ENCODE peak calls at places on chromosome 2, in four cellular contexts. One of them, this sample, is unnamed.
A peak's percentile ranks its signal among the peaks of the same experiment; 100 is the strongest.

GRCh38 chr2:44929680-44930273 is 11.7 kb upstream of the SIX3 start:
- DNase-seq in K562: no peak
- DNase-seq in AG04449: no peak
- DNase-seq in fibroblast of mammary gland: no peak
- DNase-seq in this sample: no peak

GRCh38 chr2:85255813-85256581 is 71.8 kb downstream of the TGOLN2 start:
- DNase-seq in K562: no peak
- DNase-seq in AG04449: no peak
- DNase-seq in fibroblast of mammary gland: no peak
- DNase-seq in this sample: peak; percentile 54

GRCh38 chr2:73976803-73977202 is 7.9 kb upstream of the TET3 start:
- DNase-seq in K562: no peak
- DNase-seq in AG04449: no peak
- DNase-seq in fibroblast of mammary gland: no peak
- DNase-seq in this sample: no peak

GRCh38 chr2:152115952-152116351 is 17.1 kb upstream of the CACNB4 start:
- DNase-seq in K562: no peak
- DNase-seq in AG04449: no peak
- DNase-seq in fibroblast of mammary gland: peak; percentile 7
- DNase-seq in this sample: no peak

GRCh38 chr2:192783643-192784042 is 588.9 kb upstream of the TMEFF2 start:
- DNase-seq in K562: no peak
- DNase-seq in AG04449: no peak
- DNase-seq in fibroblast of mammary gland: no peak
- DNase-seq in this sample: no peak

GRCh38 chr2:54945401-54946219 is 104.6 kb downstream of the RTN4 start:
- DNase-seq in K562: no peak
- DNase-seq in AG04449: peak; percentile 23
- DNase-seq in fibroblast of mammary gland: peak; percentile 89
- DNase-seq in this sample: no peak

GRCh38 chr2:66578067-66578852 is 143.3 kb downstream of the MEIS1 start:
- DNase-seq in K562: no peak
- DNase-seq in AG04449: no peak
- DNase-seq in fibroblast of mammary gland: peak; percentile 41
- DNase-seq in this sample: no peak

GRCh38 chr2:23530121-23530908 is 145.3 kb downstream of the KLHL29 start:
- DNase-seq in K562: no peak
- DNase-seq in AG04449: no peak
- DNase-seq in fibroblast of mammary gland: no peak
- DNase-seq in this sample: no peak

GRCh38 chr2:51510298-51510697 is 478.4 kb upstream of the NRXN1 start:
- DNase-seq in K562: no peak
- DNase-seq in AG04449: no peak
- DNase-seq in fibroblast of mammary gland: no peak
- DNase-seq in this sample: no peak

GRCh38 chr2:198374375-198375072 is 570.1 kb downstream of the PLCL1 start:
- DNase-seq in K562: peak; percentile 42
- DNase-seq in AG04449: peak; percentile 49
- DNase-seq in fibroblast of mammary gland: peak; percentile 74
- DNase-seq in this sample: peak; percentile 50

GRCh38 chr2:198371902-198372611 is 567.7 kb downstream of the PLCL1 start:
- DNase-seq in K562: no peak
- DNase-seq in AG04449: peak; percentile 26
- DNase-seq in fibroblast of mammary gland: peak; percentile 68
- DNase-seq in this sample: no peak

GRCh38 chr2:198376677-198377076 is 572.3 kb downstream of the PLCL1 start:
- DNase-seq in K562: no peak
- DNase-seq in AG04449: no peak
- DNase-seq in fibroblast of mammary gland: peak; percentile 28
- DNase-seq in this sample: no peak

GRCh38 chr2:198371329-198371728 is 566.9 kb downstream of the PLCL1 start:
- DNase-seq in K562: no peak
- DNase-seq in AG04449: no peak
- DNase-seq in fibroblast of mammary gland: no peak
- DNase-seq in this sample: no peak

GRCh38 chr2:198375073-198375430 is 570.7 kb downstream of the PLCL1 start:
- DNase-seq in K562: no peak
- DNase-seq in AG04449: no peak
- DNase-seq in fibroblast of mammary gland: no peak
- DNase-seq in this sample: no peak
- H3K4me3 ChIP-seq in K562: no peak overlapping the region
- H3K4me3 ChIP-seq in AG04449: no peak overlapping the region
- H3K4me3 ChIP-seq in fibroblast of mammary gland: no peak overlapping the region
- H3K4me3 ChIP-seq in this sample: no peak overlapping the region

GRCh38 chr2:238290715-238291549 is 2.5 kb upstream of the PER2 start:
- DNase-seq in K562: no peak
- DNase-seq in AG04449: no peak
- DNase-seq in fibroblast of mammary gland: no peak
- DNase-seq in this sample: no peak
- TF ChIP-seq CTCF in K562: no peak
- TF ChIP-seq CTCF in AG04449: no peak
- TF ChIP-seq CTCF in fibroblast of mammary gland: no peak
- TF ChIP-seq CTCF in this sample: no peak

GRCh38 chr2:164388511-164388910 is 232.8 kb downstream of the GRB14 start:
- DNase-seq in K562: no peak
- DNase-seq in AG04449: peak; percentile 58
- DNase-seq in fibroblast of mammary gland: peak; percentile 15
- DNase-seq in this sample: peak; percentile 57
- H3K4me3 ChIP-seq in K562: no peak overlapping the region
- H3K4me3 ChIP-seq in AG04449: no peak overlapping the region
- H3K4me3 ChIP-seq in fibroblast of mammary gland: no peak overlapping the region
- H3K4me3 ChIP-seq in this sample: no peak overlapping the region

DNA sequence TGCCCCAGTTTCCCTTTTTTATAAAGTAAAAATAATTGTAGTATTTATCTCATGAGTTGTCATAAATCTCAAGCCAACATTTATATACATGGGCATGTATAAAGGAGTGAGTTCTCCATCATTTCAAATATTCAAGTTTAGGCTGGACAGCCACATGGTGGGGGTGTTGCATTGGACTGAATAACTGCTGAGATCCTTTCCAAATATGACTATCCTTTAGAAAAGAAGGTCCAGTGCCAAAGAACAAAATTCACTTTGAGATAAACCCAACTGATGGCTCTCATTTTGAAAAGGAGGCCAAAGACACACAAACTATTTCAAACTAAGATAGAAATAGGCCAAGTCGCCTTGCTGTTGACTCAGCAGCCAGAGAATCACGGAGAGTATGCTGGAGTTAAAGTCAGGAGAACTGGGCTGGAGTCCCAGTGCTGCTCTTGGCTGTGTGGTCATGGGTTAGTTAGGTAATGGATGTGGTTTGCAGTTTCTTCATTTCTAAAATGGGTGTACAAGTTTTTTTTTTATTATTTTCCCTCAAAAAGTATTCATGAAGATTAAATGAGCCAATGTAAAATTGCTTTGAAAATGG is 204.4 kb upstream of the LRATD1 start:
- DNase-seq in K562: no peak
- DNase-seq in AG04449: peak; percentile 10
- DNase-seq in fibroblast of mammary gland: peak; percentile 86
- DNase-seq in this sample: peak; percentile 43
- TF ChIP-seq CTCF in K562: no peak
- TF ChIP-seq CTCF in AG04449: peak; percentile 16
- TF ChIP-seq CTCF in fibroblast of mammary gland: peak; percentile 37
- TF ChIP-seq CTCF in this sample: peak; percentile 47

GRCh38 chr2:213161759-213162514 is 10.5 kb upstream of the IKZF2 start:
- DNase-seq in K562: no peak
- DNase-seq in AG04449: no peak
- DNase-seq in fibroblast of mammary gland: peak; percentile 73
- DNase-seq in this sample: no peak
- H3K4me3 ChIP-seq in K562: no peak overlapping the region
- H3K4me3 ChIP-seq in AG04449: no peak overlapping the region
- H3K4me3 ChIP-seq in fibroblast of mammary gland: no peak overlapping the region
- H3K4me3 ChIP-seq in this sample: peak overlapping the region; percentile 5

GRCh38 chr2:48109491-48110204 is 203.3 kb upstream of the FBXO11 start:
- DNase-seq in K562: no peak
- DNase-seq in AG04449: no peak
- DNase-seq in fibroblast of mammary gland: no peak
- DNase-seq in this sample: no peak

GRCh38 chr2:48105848-48106247 is 199.6 kb upstream of the FBXO11 start:
- DNase-seq in K562: no peak
- DNase-seq in AG04449: no peak
- DNase-seq in fibroblast of mammary gland: no peak
- DNase-seq in this sample: no peak

GRCh38 chr2:48104418-48104817 is 198.1 kb upstream of the FBXO11 start:
- DNase-seq in K562: no peak
- DNase-seq in AG04449: no peak
- DNase-seq in fibroblast of mammary gland: no peak
- DNase-seq in this sample: no peak

GRCh38 chr2:48108455-48108854 is 202.2 kb upstream of the FBXO11 start:
- DNase-seq in K562: no peak
- DNase-seq in AG04449: no peak
- DNase-seq in fibroblast of mammary gland: no peak
- DNase-seq in this sample: no peak

DNA sequence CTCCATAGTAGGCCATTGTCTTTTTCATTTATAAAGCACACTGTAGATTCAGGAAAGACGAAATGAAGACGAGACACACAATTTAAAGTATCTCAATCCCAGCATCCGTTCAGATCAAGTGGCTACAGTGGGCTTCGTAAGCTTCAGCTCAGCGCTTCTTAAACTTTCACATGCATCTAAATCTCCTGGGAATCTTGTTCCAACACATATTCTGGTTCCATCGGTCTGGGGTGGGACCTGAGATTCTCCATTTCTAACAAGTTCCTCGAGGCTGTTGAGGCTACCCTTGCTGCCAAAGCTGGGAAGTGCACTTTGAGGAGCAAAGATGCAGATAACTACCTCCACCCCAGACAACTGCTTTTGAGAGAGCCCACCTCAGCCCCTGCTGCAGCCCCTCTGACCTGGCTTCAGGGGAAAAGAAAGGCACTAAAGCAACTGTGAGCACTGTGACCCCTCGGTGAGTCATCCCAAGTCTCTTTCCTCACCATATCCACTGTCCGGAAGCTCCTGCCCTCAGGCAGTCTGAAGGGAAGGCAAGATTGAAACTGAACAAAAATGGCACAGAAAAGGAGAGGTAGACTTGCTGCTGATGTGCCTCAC is 201.1 kb upstream of the FBXO11 start:
- DNase-seq in K562: no peak
- DNase-seq in AG04449: no peak
- DNase-seq in fibroblast of mammary gland: peak; percentile 79
- DNase-seq in this sample: no peak
- TF ChIP-seq CTCF in K562: no peak
- TF ChIP-seq CTCF in AG04449: peak; percentile 16
- TF ChIP-seq CTCF in fibroblast of mammary gland: peak; percentile 5
- TF ChIP-seq CTCF in this sample: peak; percentile 42

DNA sequence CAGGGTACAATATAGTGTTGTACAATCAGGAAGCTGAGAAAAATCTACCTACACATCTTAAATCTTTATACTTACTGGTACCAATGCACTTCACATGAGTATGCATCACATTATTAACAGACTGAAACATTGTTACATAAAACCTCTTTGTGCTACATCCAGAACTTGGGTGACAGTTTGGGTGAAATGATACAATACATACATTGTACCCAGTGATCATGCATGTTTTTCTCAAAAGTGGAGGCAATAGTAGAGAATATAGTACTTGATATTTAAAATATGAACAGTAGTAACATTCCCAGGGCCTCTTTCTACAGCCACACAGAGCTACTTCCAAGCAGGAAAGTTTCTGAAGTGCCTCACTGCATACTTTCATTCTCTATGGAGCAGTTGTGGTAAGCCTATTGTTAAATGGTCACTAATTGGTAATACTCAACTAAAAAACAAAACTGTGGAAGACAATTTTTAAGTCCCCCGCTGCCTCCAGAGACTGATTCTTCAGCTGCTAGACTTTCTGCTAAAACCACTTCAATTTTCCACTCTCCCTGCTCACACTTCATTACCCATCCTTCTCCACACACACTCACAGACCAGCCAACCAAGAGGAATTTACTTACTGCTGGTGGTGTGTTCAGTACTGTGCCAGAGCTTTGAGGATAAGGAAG is 22.9 kb upstream of the GRB14 start:
- DNase-seq in K562: no peak
- DNase-seq in AG04449: no peak
- DNase-seq in fibroblast of mammary gland: no peak
- DNase-seq in this sample: no peak
- H3K4me3 ChIP-seq in K562: no peak overlapping the region
- H3K4me3 ChIP-seq in AG04449: no peak overlapping the region
- H3K4me3 ChIP-seq in fibroblast of mammary gland: no peak overlapping the region
- H3K4me3 ChIP-seq in this sample: no peak overlapping the region

GRCh38 chr2:120594856-120595685 is 140.6 kb upstream of the GLI2 start:
- DNase-seq in K562: peak; percentile 48
- DNase-seq in AG04449: no peak
- DNase-seq in fibroblast of mammary gland: peak; percentile 13
- DNase-seq in this sample: no peak

GRCh38 chr2:120596191-120596781 is 139.4 kb upstream of the GLI2 start:
- DNase-seq in K562: no peak
- DNase-seq in AG04449: no peak
- DNase-seq in fibroblast of mammary gland: no peak
- DNase-seq in this sample: no peak

GRCh38 chr2:120595739-120596138 is 139.9 kb upstream of the GLI2 start:
- DNase-seq in K562: no peak
- DNase-seq in AG04449: no peak
- DNase-seq in fibroblast of mammary gland: no peak
- DNase-seq in this sample: no peak

GRCh38 chr2:120592084-120592483 is 143.6 kb upstream of the GLI2 start:
- DNase-seq in K562: no peak
- DNase-seq in AG04449: no peak
- DNase-seq in fibroblast of mammary gland: no peak
- DNase-seq in this sample: no peak

GRCh38 chr2:120593921-120594686 is 141.6 kb upstream of the GLI2 start:
- DNase-seq in K562: no peak
- DNase-seq in AG04449: no peak
- DNase-seq in fibroblast of mammary gland: no peak
- DNase-seq in this sample: no peak
- TF ChIP-seq CTCF in K562: no peak
- TF ChIP-seq CTCF in AG04449: no peak
- TF ChIP-seq CTCF in fibroblast of mammary gland: no peak
- TF ChIP-seq CTCF in this sample: no peak

DNA sequence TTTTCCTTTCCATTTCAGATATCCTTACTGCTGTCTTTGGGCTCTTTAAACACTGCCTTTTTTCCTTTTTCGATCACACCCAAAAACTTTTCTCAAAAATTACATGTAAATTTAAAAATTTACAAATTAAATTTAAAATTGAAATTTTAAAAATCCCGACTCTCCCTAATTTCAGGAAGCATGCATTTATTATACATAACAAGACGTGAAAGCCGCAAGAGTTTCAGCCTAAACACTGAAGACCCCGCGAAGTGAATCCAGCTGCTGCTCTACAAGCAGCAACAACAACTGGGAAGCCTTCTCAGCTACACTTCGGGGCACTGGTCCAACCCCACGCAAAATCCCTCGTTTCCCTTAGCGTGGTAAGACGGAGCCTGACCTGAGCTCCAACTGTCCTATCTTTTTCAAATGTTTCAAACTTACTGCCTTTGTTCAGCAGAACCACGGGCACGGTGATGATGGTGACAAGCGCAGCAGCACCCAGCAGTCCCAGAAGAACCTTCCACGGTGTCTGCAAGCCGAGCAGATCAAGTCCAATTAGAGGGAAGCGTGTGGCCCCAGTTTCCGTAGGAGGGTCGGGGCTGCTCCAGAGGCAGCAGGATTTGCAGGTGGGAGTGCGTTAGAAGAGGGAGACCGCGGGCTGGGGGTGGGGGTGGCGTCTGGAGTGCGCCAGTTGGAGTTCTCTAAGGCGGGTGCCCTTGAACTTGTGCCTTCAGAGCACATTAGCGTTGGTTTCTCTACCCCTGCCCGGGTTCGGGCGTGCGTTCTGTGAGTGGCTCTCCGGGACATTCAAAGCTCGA is 839 bp downstream of the DPP4 start:
- DNase-seq in K562: no peak
- DNase-seq in AG04449: no peak
- DNase-seq in fibroblast of mammary gland: peak; percentile 30
- DNase-seq in this sample: no peak
- H3K4me3 ChIP-seq in K562: no peak overlapping the region
- H3K4me3 ChIP-seq in AG04449: peak overlapping the region; percentile 56
- H3K4me3 ChIP-seq in fibroblast of mammary gland: peak overlapping the region; percentile 81
- H3K4me3 ChIP-seq in this sample: peak overlapping the region; percentile 76